ENCODE peak calls at places on chromosome 18, in four cellular contexts. F, A, R and D are unnamed samples.

GRCh38 chr18:55781481-55781957 is 193.5 kb upstream of the TCF4 start:
- DNase-seq in F (peak), A (peak), R (no peak), D (no peak)

GRCh38 chr18:79199691-79200374 is 130.6 kb downstream of the ATP9B start:
- DNase-seq in F (no peak), A (no peak), R (no peak), D (no peak)

GRCh38 chr18:42157420-42157819 is 202.4 kb downstream of the PIK3C3 start:
- DNase-seq in F (no peak), A (no peak), R (no peak), D (no peak)

GRCh38 chr18:46155652-46156051 is 51.5 kb downstream of the HAUS1 start:
- DNase-seq in F (no peak), A (no peak), R (no peak), D (no peak)

GRCh38 chr18:34207344-34207851 is 17.3 kb downstream of the NOL4 start:
- DNase-seq in F (no peak), A (no peak), R (no peak), D (no peak)

GRCh38 chr18:77632738-77633137 is 383.1 kb downstream of the GALR1 start:
- DNase-seq in F (no peak), A (no peak), R (no peak), D (no peak)

GRCh38 chr18:2906522-2907458 is 60.0 kb downstream of the EMILIN2 start:
- DNase-seq in F (peak), A (peak), R (no peak), D (peak)

GRCh38 chr18:51044928-51045587 is 15.0 kb downstream of the SMAD4 start:
- DNase-seq in F (no peak), A (peak), R (no peak), D (no peak)

GRCh38 chr18:30957086-30957485 is 85.5 kb downstream of the DSC3 start:
- DNase-seq in F (no peak), A (no peak), R (no peak), D (no peak)

GRCh38 chr18:72181241-72181764 is 362.8 kb downstream of the CBLN2 start:
- DNase-seq in F (no peak), A (no peak), R (peak), D (no peak)

GRCh38 chr18:10432781-10433180 is 21.7 kb upstream of the APCDD1 start:
- DNase-seq in F (no peak), A (no peak), R (no peak), D (no peak)

GRCh38 chr18:80231616-80232015 is 15.7 kb downstream of the PARD6G start:
- DNase-seq in F (no peak), A (no peak), R (no peak), D (no peak)

GRCh38 chr18:36441872-36442271 is 144.4 kb downstream of the FHOD3 start:
- DNase-seq in F (no peak), A (no peak), R (no peak), D (no peak)

GRCh38 chr18:23532848-23533247 is 29.5 kb downstream of the RMC1 start:
- DNase-seq in F (no peak), A (no peak), R (no peak), D (no peak)

GRCh38 chr18:9673296-9674251 is 34.5 kb upstream of the RAB31 start:
- DNase-seq in F (no peak), A (peak), R (peak), D (peak)

GRCh38 chr18:9444549-9444948 is 30.8 kb upstream of the RALBP1 start:
- DNase-seq in F (no peak), A (no peak), R (no peak), D (no peak)

GRCh38 chr18:35695384-35695783 is 113.8 kb downstream of the GALNT1 start:
- DNase-seq in F (no peak), A (no peak), R (no peak), D (no peak)

GRCh38 chr18:69944434-69944833 is 3.2 kb downstream of the CD226 start:
- DNase-seq in F (no peak), A (no peak), R (no peak), D (no peak)

GRCh38 chr18:70380915-70381896 is 92.4 kb downstream of the SOCS6 start:
- DNase-seq in F (peak), A (peak), R (no peak), D (peak)

GRCh38 chr18:68778280-68778875 is 19.5 kb upstream of the CCDC102B start:
- DNase-seq in F (no peak), A (no peak), R (no peak), D (no peak)

GRCh38 chr18:44098551-44099098 is 582.1 kb upstream of the SETBP1 start:
- DNase-seq in F (peak), A (no peak), R (no peak), D (no peak)

GRCh38 chr18:57438669-57439616 is 3.8 kb downstream of the ONECUT2 start:
- DNase-seq in F (no peak), A (no peak), R (no peak), D (no peak)
- TF ChIP-seq CBFB in F (no peak), A (no peak), R (no peak), D (no peak)

GRCh38 chr18:50011813-50012445 is 183.0 kb downstream of the MYO5B start:
- DNase-seq in F (no peak), A (no peak), R (no peak), D (peak)
- TF ChIP-seq CBFB in F (no peak), A (no peak), R (no peak), D (no peak)

GRCh38 chr18:38693085-38693484 is 1127.5 kb upstream of the CELF4 start:
- DNase-seq in F (no peak), A (no peak), R (no peak), D (no peak)
- TF ChIP-seq CBFB in F (no peak), A (no peak), R (no peak), D (no peak)

DNA sequence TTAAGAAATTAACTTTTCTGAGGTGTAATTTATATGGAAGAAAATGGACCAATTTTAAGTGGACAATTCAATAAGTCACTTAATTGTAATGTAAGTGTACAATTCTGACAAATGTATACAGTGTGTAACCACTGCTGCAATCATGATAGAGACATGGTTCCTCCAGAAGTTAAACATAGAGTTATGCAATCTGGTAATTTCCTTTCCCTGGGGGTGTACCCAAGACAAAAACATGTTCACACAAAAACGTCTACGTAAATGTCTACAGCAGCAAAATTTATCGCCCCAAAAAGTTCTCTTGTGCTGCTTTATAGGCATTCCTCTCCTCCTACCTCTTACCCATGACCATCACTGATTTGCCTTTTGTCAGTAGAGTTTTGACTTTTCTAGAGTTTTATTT is 141.5 kb downstream of the AQP4 start:
- DNase-seq in F (no peak), A (no peak), R (no peak), D (no peak)
- TF ChIP-seq CBFB in F (no peak), A (no peak), R (no peak), D (no peak)

GRCh38 chr18:7062844-7063243 is 54.8 kb downstream of the LAMA1 start:
- DNase-seq in F (no peak), A (no peak), R (no peak), D (no peak)

GRCh38 chr18:7069191-7069590 is 48.4 kb downstream of the LAMA1 start:
- DNase-seq in F (no peak), A (no peak), R (no peak), D (no peak)

GRCh38 chr18:7066965-7067555 is 50.5 kb downstream of the LAMA1 start:
- DNase-seq in F (no peak), A (no peak), R (no peak), D (no peak)

GRCh38 chr18:7064346-7064745 is 53.3 kb downstream of the LAMA1 start:
- DNase-seq in F (no peak), A (no peak), R (no peak), D (no peak)

DNA sequence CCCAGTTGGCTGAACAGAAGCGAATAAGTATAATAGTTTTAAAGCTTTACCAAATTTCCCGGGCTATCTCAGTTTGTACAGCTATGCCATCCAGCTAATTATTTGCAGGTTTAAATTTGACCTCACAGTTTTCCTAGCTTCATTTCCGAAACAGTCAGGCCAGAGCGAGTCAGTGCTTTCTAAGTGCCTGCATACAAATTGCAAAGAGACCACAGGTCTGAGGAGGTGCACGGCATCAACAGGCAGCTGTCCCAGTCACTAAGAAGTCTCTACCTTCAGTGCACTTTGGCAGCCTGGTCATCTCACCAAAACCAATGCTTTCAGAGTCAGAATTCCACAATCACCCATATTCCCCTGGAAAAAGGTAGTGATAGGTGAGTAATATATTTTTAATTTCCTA is 51.9 kb downstream of the LAMA1 start:
- DNase-seq in F (no peak), A (no peak), R (no peak), D (no peak)
- TF ChIP-seq CBFB in F (no peak), A (no peak), R (no peak), D (no peak)

DNA sequence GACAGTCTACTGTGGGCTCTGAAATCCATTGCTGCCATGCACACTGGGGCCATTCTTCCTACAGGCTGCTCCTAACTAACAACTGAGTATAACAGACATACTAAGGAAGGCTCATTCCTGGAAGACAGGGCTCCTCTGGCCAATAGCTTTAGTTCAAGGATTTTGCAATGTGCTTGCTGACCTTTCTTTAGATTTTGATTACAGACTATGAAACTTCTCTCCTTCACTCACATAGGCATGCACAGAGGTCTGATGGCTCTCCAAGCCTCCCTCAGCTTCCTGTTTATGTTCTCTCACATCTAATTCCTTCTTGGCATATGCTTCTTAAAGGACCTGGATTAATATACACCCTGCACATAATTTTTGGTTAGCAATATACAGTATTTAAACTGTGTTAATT is 34.4 kb upstream of the ROCK1 start:
- DNase-seq in F (no peak), A (no peak), R (no peak), D (no peak)
- TF ChIP-seq CBFB in F (no peak), A (no peak), R (no peak), D (no peak)